ENCODE peak calls at places on chromosomes 11 and 22, in ten cellular contexts. R is neuronal stem cell; H is endodermal cell; P is stimulated activated CD8-positive, alpha-beta memory T cell treated with anti-CD3 and anti-CD28 coated beads, Interleukin-4, amount 100 ng/mL, for 1 hour; C is NCI-H1105 treated with DMSO at 0.1 percent for 48 hours; O is stimulated activated CD4-positive, alpha-beta T cell treated with anti-CD3 and anti-CD28 coated beads, Interleukin-2, amount 100 ng/mL, for 48 hours; Q is ELF-1; D is cardiac muscle cell; W is T-cell; Y is EL. V is an unnamed sample.

GRCh38 chr11:112302226-112302868 is 41.7 kb upstream of the PLET1 start:
- DNase-seq in Y (peak), R (no peak), H (no peak), P (no peak), W (no peak), D (peak), Q (peak), C (no peak), O (no peak), V (peak)

GRCh38 chr11:33899383-33900037 is 7.6 kb upstream of the LMO2 start:
- DNase-seq in P (no peak), W (no peak), H (no peak), Q (peak), Y (peak), R (no peak), C (peak), O (no peak), D (peak), V (peak)

GRCh38 chr11:123526918-123527317 is 96.8 kb downstream of the GRAMD1B start:
- DNase-seq in P (no peak), D (no peak), C (no peak), Q (no peak), W (no peak), H (no peak), O (no peak), R (no peak), Y (no peak), V (no peak)

GRCh38 chr11:58286249-58286648 is 18.2 kb upstream of the OR10W1 start:
- DNase-seq in O (no peak), Q (peak), H (peak), Y (peak), C (peak), W (no peak), R (peak), P (no peak), D (peak), V (peak)

GRCh38 chr11:119584193-119585037 is 144.6 kb downstream of the NECTIN1 start:
- DNase-seq in W (no peak), P (no peak), R (peak), D (peak), Q (peak), O (no peak), H (peak), Y (peak), C (peak), V (peak)

GRCh38 chr22:38699784-38700183 is 959 bp downstream of the JOSD1 start:
- DNase-seq in O (no peak), Y (peak), R (no peak), Q (peak), P (no peak), H (no peak), D (peak), C (no peak), W (no peak), V (peak)

GRCh38 chr22:31497148-31497938 is 1.0 kb downstream of the SFI1 start:
- DNase-seq in R (no peak), P (no peak), W (peak), H (no peak), O (no peak), D (no peak), Y (no peak), Q (no peak), C (no peak), V (peak)

GRCh38 chr11:72084076-72084475 is 3.4 kb downstream of the LRRC51 start:
- DNase-seq in C (no peak), Y (no peak), H (no peak), D (no peak), O (no peak), R (no peak), P (no peak), W (no peak), Q (no peak), V (no peak)

GRCh38 chr11:129885381-129885780 is 10.0 kb downstream of the NFRKB start:
- DNase-seq in D (no peak), Y (no peak), O (no peak), W (no peak), R (no peak), P (no peak), Q (no peak), C (no peak), H (no peak), V (no peak)

GRCh38 chr11:132251095-132251494 is 880.7 kb downstream of the NTM start:
- DNase-seq in D (no peak), W (no peak), P (no peak), O (no peak), H (no peak), R (no peak), Y (no peak), Q (no peak), C (no peak), V (no peak)